ENCODE peak calls at places on chromosomes 2 and 18, in four cellular contexts. I is cardiac septum; E is effector memory CD8-positive, alpha-beta T cell; K is H7. P is an unnamed sample.
A peak's percentile ranks its signal among the peaks of the same experiment; 100 is the strongest.

GRCh38 chr2:176997074-176997791 is 215.4 kb upstream of the HNRNPA3 start:
- DNase-seq in I (no peak), K (no peak), E (no peak), P (no peak)

GRCh38 chr2:75278314-75278713 is 79.0 kb upstream of the TACR1 start:
- DNase-seq in E (no peak), I (no peak), K (no peak), P (no peak)

GRCh38 chr2:203670939-203671338 is 35.5 kb upstream of the CD28 start:
- DNase-seq in K (no peak), E (no peak), I (no peak), P (no peak)

GRCh38 chr18:74963820-74964446 is 245.0 kb downstream of the PTGR3 start:
- DNase-seq in I (no peak), E (no peak), K (peak; percentile 36), P (peak; percentile 84)

GRCh38 chr2:25825238-25825637 is 53.0 kb downstream of the ASXL2 start:
- DNase-seq in K (no peak), E (peak; percentile 15), I (no peak), P (no peak)

GRCh38 chr2:10329584-10329879 is 26.8 kb downstream of the HPCAL1 start:
- DNase-seq in E (no peak), K (no peak), I (no peak), P (no peak)

GRCh38 chr2:55923091-55923977 is at the start of gene EFEMP1:
- DNase-seq in E (no peak), K (peak; percentile 89), I (no peak), P (no peak)

GRCh38 chr2:219213026-219213415 is 5.7 kb downstream of the ABCB6 start:
- DNase-seq in I (no peak), E (no peak), K (no peak), P (no peak)

GRCh38 chr2:225192869-225193268 is 150.6 kb upstream of the DOCK10 start:
- DNase-seq in E (no peak), I (no peak), K (no peak), P (no peak)

GRCh38 chr18:76922107-76922506 is 99.8 kb downstream of the ZNF236 start:
- DNase-seq in I (no peak), E (peak; percentile 5), K (peak; percentile 84), P (peak; percentile 2)

GRCh38 chr2:196131384-196131861 is 40.0 kb downstream of the STK17B start:
- DNase-seq in K (peak; percentile 19), I (no peak), E (peak; percentile 61), P (no peak)

GRCh38 chr2:25322313-25322712 is 19.4 kb downstream of the DNMT3A start:
- DNase-seq in I (no peak), E (no peak), K (no peak), P (no peak)

GRCh38 chr18:55455938-55456337 is 132.1 kb downstream of the TCF4 start:
- DNase-seq in E (no peak), I (no peak), K (no peak), P (peak; percentile 84)

GRCh38 chr2:172208881-172209325 is 106.2 kb upstream of the DLX2 start:
- DNase-seq in I (no peak), K (no peak), E (no peak), P (no peak)

GRCh38 chr2:102736174-102736606 is 25.6 kb upstream of the TMEM182 start:
- DNase-seq in I (peak; percentile 78), K (peak; percentile 48), E (peak; percentile 23), P (no peak)

GRCh38 chr2:85409719-85410583 is at the start of gene CAPG:
- DNase-seq in E (no peak), I (peak; percentile 92), K (peak; percentile 67), P (no peak)

GRCh38 chr2:121160366-121160765 is 124.6 kb downstream of the TFCP2L1 start:
- DNase-seq in I (no peak), E (no peak), K (no peak), P (no peak)

GRCh38 chr2:224837558-224837957 is 121.4 kb upstream of the CCDC195 start:
- DNase-seq in I (no peak), E (no peak), K (no peak), P (no peak)

GRCh38 chr2:31386648-31387047 is 27.9 kb downstream of the XDH start:
- DNase-seq in I (no peak), E (no peak), K (peak; percentile 76), P (no peak)

GRCh38 chr2:8002765-8003393 is 679.0 kb upstream of the ID2 start:
- DNase-seq in K (no peak), I (no peak), E (no peak), P (no peak)

GRCh38 chr2:54983345-54984235 is 66.7 kb downstream of the RTN4 start:
- DNase-seq in I (no peak), E (no peak), K (no peak), P (no peak)

GRCh38 chr2:161076936-161077335 is 83.3 kb upstream of the TANK start:
- DNase-seq in K (no peak), E (no peak), I (no peak), P (no peak)